ENCODE peak calls at places on chromosomes 1 and 21, in five cellular contexts. Z is prostate gland, D is transverse colon, A is suprapubic skin, X is GM12878. Y is an unnamed sample.

GRCh38 chr1:166302919-166303758 is 136.3 kb upstream of the FAM78B start:
- DNase-seq in X (peak; percentile 12), D (no peak), Z (no peak), A (no peak), Y (no peak)

GRCh38 chr1:84571150-84571535 is 3.1 kb downstream of the CTBS start:
- DNase-seq in A (no peak), D (no peak), X (no peak), Z (no peak), Y (no peak)

GRCh38 chr1:92169161-92169560 is 48.6 kb upstream of the C1orf146 start:
- DNase-seq in A (no peak), D (no peak), Z (no peak), X (no peak), Y (no peak)

GRCh38 chr21:27526451-27526850 is 559.6 kb upstream of the ADAMTS5 start:
- DNase-seq in Z (no peak), X (no peak), A (no peak), D (no peak), Y (no peak)

GRCh38 chr1:43077273-43077672 is 94.8 kb downstream of the EBNA1BP2 start:
- DNase-seq in Z (no peak), X (no peak), D (no peak), A (no peak), Y (no peak)

GRCh38 chr1:224684920-224685547 is 68.9 kb downstream of the CNIH3 start:
- DNase-seq in D (no peak), A (no peak), Z (no peak), X (no peak), Y (no peak)

GRCh38 chr1:229572286-229572685 is 13.8 kb upstream of the ABCB10 start:
- DNase-seq in X (no peak), D (no peak), A (no peak), Z (no peak), Y (no peak)

GRCh38 chr1:224543453-224543852 is 72.7 kb upstream of the CNIH3 start:
- DNase-seq in D (no peak), X (no peak), Z (no peak), A (no peak), Y (no peak)

GRCh38 chr1:10936998-10937901 is 75.2 kb upstream of the TARDBP start:
- DNase-seq in X (no peak), D (no peak), Z (no peak), A (no peak), Y (no peak)

GRCh38 chr21:35254006-35254751 is 205.1 kb upstream of the RUNX1 start:
- DNase-seq in Z (peak; percentile 73), A (no peak), D (peak; percentile 44), X (no peak), Y (no peak)

GRCh38 chr1:6777813-6778212 is 7.4 kb upstream of the CAMTA1 start:
- DNase-seq in Z (no peak), X (no peak), D (no peak), A (no peak), Y (no peak)

GRCh38 chr1:109787211-109787844 is 23.6 kb upstream of the EPS8L3 start:
- DNase-seq in A (peak; percentile 46), Z (no peak), D (peak; percentile 13), X (no peak), Y (peak; percentile 42)

GRCh38 chr1:197672347-197672746 is 102.9 kb downstream of the DENND1B start:
- DNase-seq in X (no peak), A (no peak), D (no peak), Z (no peak), Y (no peak)

GRCh38 chr1:113103048-113103447 is 30.1 kb downstream of the LRIG2 start:
- DNase-seq in X (no peak), Z (peak; percentile 49), D (no peak), A (no peak), Y (peak; percentile 0)

GRCh38 chr1:229420224-229420623 is 13.7 kb downstream of the ACTA1 start:
- DNase-seq in Z (no peak), D (no peak), X (no peak), A (no peak), Y (no peak)

GRCh38 chr21:34936874-34937563 is 112.1 kb downstream of the RUNX1 start:
- DNase-seq in Z (no peak), A (no peak), D (no peak), X (no peak), Y (no peak)

GRCh38 chr1:38962113-38962512 is 20.5 kb upstream of the RHBDL2 start:
- DNase-seq in D (no peak), X (no peak), A (no peak), Z (no peak), Y (no peak)

GRCh38 chr1:211650922-211651303 is 24.5 kb downstream of the NEK2 start:
- DNase-seq in Z (no peak), A (no peak), D (no peak), X (no peak), Y (no peak)

GRCh38 chr1:31663622-31664452 is 19.2 kb upstream of the PEF1 start:
- DNase-seq in X (no peak), A (no peak), D (peak; percentile 71), Z (peak; percentile 33), Y (peak; percentile 13)

GRCh38 chr1:96568639-96569038 is 152.9 kb upstream of the PTBP2 start:
- DNase-seq in Z (no peak), D (no peak), X (no peak), A (no peak), Y (no peak)

GRCh38 chr21:45898781-45899180 is 82.8 kb upstream of the COL6A1 start:
- DNase-seq in A (no peak), X (no peak), D (no peak), Z (no peak), Y (no peak)

GRCh38 chr1:115547661-115548060 is 94.1 kb upstream of the VANGL1 start:
- DNase-seq in A (no peak), D (no peak), Z (no peak), X (no peak), Y (no peak)

GRCh38 chr1:66211521-66211920 is 322.4 kb upstream of the SGIP1 start:
- DNase-seq in A (no peak), X (no peak), Z (no peak), D (no peak), Y (no peak)

GRCh38 chr21:37787456-37787855 is 128.8 kb downstream of the KCNJ6 start:
- DNase-seq in X (no peak), A (no peak), D (no peak), Z (no peak), Y (no peak)

GRCh38 chr1:223479261-223479660 is 86.0 kb downstream of the CCDC185 start:
- DNase-seq in D (no peak), X (no peak), Z (no peak), A (no peak), Y (no peak)

GRCh38 chr1:212628813-212629415 is 20.4 kb downstream of the ATF3 start:
- DNase-seq in D (no peak), Z (no peak), X (no peak), A (peak; percentile 13), Y (no peak)

GRCh38 chr1:216765346-216766300 is 42.4 kb upstream of the ESRRG start:
- DNase-seq in X (no peak), A (no peak), D (no peak), Z (peak; percentile 49), Y (no peak)

GRCh38 chr1:44154665-44155064 is 13.2 kb upstream of the KLF18 start:
- DNase-seq in D (no peak), X (no peak), Z (no peak), A (no peak), Y (peak; percentile 79)

DNA sequence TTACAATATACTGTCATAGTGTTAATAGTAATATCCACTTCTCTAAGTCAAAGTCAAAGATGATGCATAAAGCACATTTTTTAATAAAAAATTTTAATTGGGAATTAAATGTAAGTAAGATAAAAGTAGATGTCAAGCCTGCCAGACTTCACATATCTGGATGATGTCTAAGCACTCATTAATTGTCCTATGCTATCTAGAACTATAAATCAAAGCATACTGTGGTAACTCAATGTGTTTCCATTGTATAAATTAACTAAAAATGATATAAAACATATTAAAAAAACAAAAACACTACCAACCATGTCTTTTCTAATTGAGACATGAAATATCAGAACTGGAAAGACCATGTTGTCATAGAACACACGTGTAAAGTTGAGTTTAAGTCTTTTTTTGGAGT is 51.2 kb downstream of the ZZZ3 start:
- DNase-seq in Z (no peak), A (no peak), X (no peak), D (no peak), Y (no peak)
- TF ChIP-seq POLR2AphosphoS5 in Z (no peak), A (no peak), X (no peak), D (no peak), Y (no peak)

DNA sequence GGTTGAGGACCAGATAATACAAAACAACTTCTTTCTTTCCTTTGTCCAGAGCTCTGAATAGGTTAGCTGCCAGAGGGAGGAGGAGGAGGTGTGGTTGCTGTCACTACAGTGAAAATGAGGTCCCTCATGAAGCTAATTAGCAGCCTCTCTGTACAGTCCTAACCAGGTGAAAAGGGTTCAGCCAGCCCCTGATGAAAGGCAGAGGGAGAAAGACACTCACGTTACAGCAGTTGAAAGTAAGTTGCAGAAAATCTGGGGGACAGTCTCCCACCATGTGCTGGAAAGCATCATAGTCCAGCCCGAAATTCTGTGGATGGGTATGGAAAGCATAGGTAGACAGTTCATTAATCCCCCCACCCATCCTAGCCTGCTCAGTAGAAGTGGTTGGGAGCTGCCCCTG is 6.2 kb upstream of the MUTYH start:
- DNase-seq in A (no peak), X (no peak), Z (no peak), D (no peak), Y (no peak)
- TF ChIP-seq POLR2AphosphoS5 in A (no peak), X (no peak), Z (no peak), D (no peak), Y (no peak)

DNA sequence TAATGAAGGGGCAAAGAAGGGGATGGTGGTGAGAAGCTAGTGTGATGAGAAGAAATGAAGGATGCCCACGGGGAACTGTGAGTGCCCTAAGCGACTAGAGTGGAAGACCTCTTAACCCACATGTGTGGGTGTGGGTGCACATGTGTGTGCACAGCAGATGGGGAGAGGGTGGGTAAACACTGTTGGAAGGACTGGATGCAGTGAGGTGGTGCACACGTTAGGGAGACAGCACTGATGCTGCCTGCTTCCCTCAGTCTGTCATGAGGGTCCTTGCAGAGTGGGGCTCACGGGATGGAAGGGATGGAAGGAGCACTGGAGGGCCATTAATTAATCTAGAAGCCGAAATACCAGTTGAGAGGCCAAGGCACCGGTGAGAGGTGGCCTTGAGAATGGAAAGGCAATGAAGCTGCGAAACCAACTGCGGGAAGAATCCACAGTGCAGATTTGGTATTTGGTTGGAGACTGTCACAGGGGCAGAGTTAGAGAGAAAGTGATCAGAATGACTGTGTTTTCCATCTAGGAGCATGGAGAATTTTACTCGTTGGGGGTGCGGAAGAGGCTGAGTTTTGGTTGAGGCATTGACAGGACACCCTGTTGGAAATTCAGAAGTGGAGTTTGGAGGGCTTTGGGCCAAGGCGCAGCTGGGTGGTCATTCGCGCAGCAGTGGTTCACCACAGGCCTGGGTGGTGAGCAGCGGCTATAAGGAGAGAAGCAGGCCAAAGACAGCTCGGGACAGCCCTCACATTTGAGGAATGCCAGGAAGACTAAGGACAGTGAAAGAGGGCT is 15.8 kb downstream of the RCSD1 start:
- DNase-seq in D (no peak), X (no peak), Z (no peak), A (no peak), Y (no peak)
- TF ChIP-seq POLR2AphosphoS5 in D (no peak), X (no peak), Z (no peak), A (no peak), Y (no peak)

DNA sequence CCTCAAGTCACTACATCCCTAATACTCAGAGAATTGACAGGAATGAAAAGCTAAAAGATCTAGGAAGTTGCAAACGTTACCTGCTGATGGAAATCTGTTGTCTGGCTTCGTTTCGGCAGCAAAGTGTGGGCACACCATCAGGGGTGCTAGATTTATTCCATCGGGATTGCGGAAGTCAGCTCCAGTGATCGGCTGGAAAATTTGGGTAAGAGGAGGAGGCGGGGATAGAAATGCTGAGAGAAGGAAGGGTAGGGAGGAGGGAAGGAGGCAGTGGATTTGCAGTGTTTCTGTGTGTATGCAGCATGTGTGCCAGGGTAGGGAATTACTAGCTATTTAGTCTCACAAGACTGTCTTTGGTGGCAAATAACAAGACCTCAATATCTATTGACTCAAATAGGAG is at the start of gene CTSK:
- DNase-seq in A (peak; percentile 70), X (no peak), D (no peak), Z (no peak), Y (no peak)
- TF ChIP-seq POLR2AphosphoS5 in A (no peak), X (no peak), D (no peak), Z (no peak), Y (no peak)

Y was measured in HCT116.